ENCODE peak calls at places on chromosome 2, in four cellular contexts. Y, E, T and H are unnamed samples.

GRCh38 chr2:235728401-235729181 is 234.7 kb downstream of the AGAP1 start:
- DNase-seq in Y (no peak), E (no peak), T (no peak), H (no peak)

GRCh38 chr2:43934567-43934966 is 61.2 kb downstream of the LRPPRC start:
- DNase-seq in Y (no peak), E (no peak), T (no peak), H (no peak)

GRCh38 chr2:121519153-121519552 is 11.5 kb upstream of the RNU4ATAC start:
- DNase-seq in Y (no peak), E (no peak), T (no peak), H (no peak)

GRCh38 chr2:37866535-37866934 is 58.6 kb upstream of the RMDN2 start:
- DNase-seq in Y (no peak), E (no peak), T (no peak), H (no peak)

GRCh38 chr2:227706859-227707258 is 11.0 kb downstream of the SLC19A3 start:
- DNase-seq in Y (no peak), E (no peak), T (no peak), H (no peak)

GRCh38 chr2:201171259-201171814 is 11.6 kb upstream of the CASP10 start:
- DNase-seq in Y (no peak), E (no peak), T (no peak), H (no peak)

GRCh38 chr2:153548536-153548935 is 70.0 kb upstream of the RPRM start:
- DNase-seq in Y (no peak), E (no peak), T (no peak), H (no peak)

GRCh38 chr2:144983107-144983506 is 463.2 kb upstream of the ZEB2 start:
- DNase-seq in Y (no peak), E (no peak), T (no peak), H (no peak)

GRCh38 chr2:204535356-204535755 is 9.9 kb upstream of the PARD3B start:
- DNase-seq in Y (no peak), E (no peak), T (no peak), H (no peak)

GRCh38 chr2:133642831-133643230 is 74.6 kb upstream of the NCKAP5 start:
- DNase-seq in Y (no peak), E (no peak), T (no peak), H (no peak)

GRCh38 chr2:120509991-120510735 is 164.2 kb downstream of the INHBB start:
- DNase-seq in Y (no peak), E (no peak), T (no peak), H (no peak)

GRCh38 chr2:239222346-239223028 is 178.3 kb downstream of the HDAC4 start:
- DNase-seq in Y (no peak), E (no peak), T (no peak), H (no peak)

GRCh38 chr2:221808488-221808887 is 236.4 kb upstream of the EPHA4 start:
- DNase-seq in Y (no peak), E (no peak), T (no peak), H (no peak)

GRCh38 chr2:157790780-157791179 is 85.3 kb downstream of the ACVR1 start:
- DNase-seq in Y (no peak), E (no peak), T (no peak), H (no peak)

GRCh38 chr2:206996556-206997065 is 57.3 kb downstream of the CPO start:
- DNase-seq in Y (no peak), E (no peak), T (no peak), H (no peak)

GRCh38 chr2:206990335-206990734 is 51.0 kb downstream of the CPO start:
- DNase-seq in Y (no peak), E (no peak), T (no peak), H (no peak)

GRCh38 chr2:206993964-206994363 is 54.6 kb downstream of the CPO start:
- DNase-seq in Y (peak; percentile 55), E (no peak), T (no peak), H (no peak)

GRCh38 chr2:206989306-206989705 is 50.0 kb downstream of the CPO start:
- DNase-seq in Y (no peak), E (peak; percentile 35), T (peak; percentile 70), H (no peak)

GRCh38 chr2:206993512-206993911 is 54.2 kb downstream of the CPO start:
- DNase-seq in Y (no peak), E (no peak), T (no peak), H (no peak)
- TF ChIP-seq CTCF in Y (no peak), E (no peak), T (no peak), H (no peak)

GRCh38 chr2:241611062-241611461 is 25.9 kb downstream of the THAP4 start:
- DNase-seq in Y (no peak), E (no peak), T (no peak), H (no peak)

GRCh38 chr2:241612156-241613017 is 24.6 kb downstream of the THAP4 start:
- DNase-seq in Y (no peak), E (no peak), T (no peak), H (peak; percentile 43)

GRCh38 chr2:241608881-241609280 is 28.1 kb downstream of the THAP4 start:
- DNase-seq in Y (no peak), E (no peak), T (no peak), H (no peak)

GRCh38 chr2:241607162-241607885 is 29.6 kb downstream of the THAP4 start:
- DNase-seq in Y (no peak), E (no peak), T (no peak), H (no peak)

GRCh38 chr2:241609859-241610793 is 26.8 kb downstream of the THAP4 start:
- DNase-seq in Y (peak; percentile 72), E (peak; percentile 86), T (peak; percentile 96), H (peak; percentile 40)
- TF ChIP-seq CTCF in Y (peak; percentile 47), E (peak; percentile 82), T (peak; percentile 61), H (peak; percentile 27)

GRCh38 chr2:109511168-109511567 is 102.6 kb downstream of the SEPTIN10 start:
- DNase-seq in Y (no peak), E (no peak), T (no peak), H (no peak)
- TF ChIP-seq CTCF in Y (no peak), E (no peak), T (no peak), H (no peak)

GRCh38 chr2:55511508-55512124 is 7.9 kb upstream of the CFAP36 start:
- DNase-seq in Y (no peak), E (no peak), T (no peak), H (no peak)
- TF ChIP-seq CTCF in Y (no peak), E (peak; percentile 10), T (peak; percentile 29), H (peak; percentile 63)

GRCh38 chr2:16725549-16725948 is 59.9 kb upstream of the CYRIA start:
- DNase-seq in Y (no peak), E (no peak), T (no peak), H (no peak)

GRCh38 chr2:16726577-16726976 is 60.9 kb upstream of the CYRIA start:
- DNase-seq in Y (no peak), E (no peak), T (no peak), H (no peak)

GRCh38 chr2:16728742-16729141 is 63.1 kb upstream of the CYRIA start:
- DNase-seq in Y (no peak), E (no peak), T (no peak), H (no peak)

GRCh38 chr2:16726147-16726546 is 60.5 kb upstream of the CYRIA start:
- DNase-seq in Y (no peak), E (no peak), T (no peak), H (no peak)

GRCh38 chr2:16727256-16727655 is 61.6 kb upstream of the CYRIA start:
- DNase-seq in Y (no peak), E (no peak), T (no peak), H (no peak)
- TF ChIP-seq CTCF in Y (no peak), E (no peak), T (peak; percentile 19), H (no peak)

DNA sequence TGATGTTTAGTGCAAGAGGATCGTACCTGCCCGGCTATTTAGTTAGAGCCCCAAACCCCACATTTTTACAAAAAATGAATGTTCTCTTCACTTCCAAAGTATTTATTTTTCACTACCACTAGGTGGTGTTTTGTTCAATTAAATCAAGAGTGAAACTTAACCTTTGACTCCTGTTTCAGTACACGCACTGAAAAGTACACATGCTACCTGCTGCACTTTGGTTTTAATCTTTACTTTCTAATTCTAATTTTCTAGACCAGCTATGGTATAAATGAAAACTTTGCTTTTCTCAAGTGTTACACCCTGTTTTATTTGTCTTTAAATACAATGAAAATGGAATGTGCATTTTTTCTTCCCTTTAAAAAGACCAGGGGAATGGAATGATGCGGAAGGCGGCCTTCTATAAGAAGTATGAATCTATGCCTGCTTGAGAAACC is 31.4 kb upstream of the CHN1 start:
- DNase-seq in Y (no peak), E (no peak), T (no peak), H (no peak)
- TF ChIP-seq CTCF in Y (peak; percentile 22), E (peak; percentile 55), T (peak; percentile 47), H (peak; percentile 24)

DNA sequence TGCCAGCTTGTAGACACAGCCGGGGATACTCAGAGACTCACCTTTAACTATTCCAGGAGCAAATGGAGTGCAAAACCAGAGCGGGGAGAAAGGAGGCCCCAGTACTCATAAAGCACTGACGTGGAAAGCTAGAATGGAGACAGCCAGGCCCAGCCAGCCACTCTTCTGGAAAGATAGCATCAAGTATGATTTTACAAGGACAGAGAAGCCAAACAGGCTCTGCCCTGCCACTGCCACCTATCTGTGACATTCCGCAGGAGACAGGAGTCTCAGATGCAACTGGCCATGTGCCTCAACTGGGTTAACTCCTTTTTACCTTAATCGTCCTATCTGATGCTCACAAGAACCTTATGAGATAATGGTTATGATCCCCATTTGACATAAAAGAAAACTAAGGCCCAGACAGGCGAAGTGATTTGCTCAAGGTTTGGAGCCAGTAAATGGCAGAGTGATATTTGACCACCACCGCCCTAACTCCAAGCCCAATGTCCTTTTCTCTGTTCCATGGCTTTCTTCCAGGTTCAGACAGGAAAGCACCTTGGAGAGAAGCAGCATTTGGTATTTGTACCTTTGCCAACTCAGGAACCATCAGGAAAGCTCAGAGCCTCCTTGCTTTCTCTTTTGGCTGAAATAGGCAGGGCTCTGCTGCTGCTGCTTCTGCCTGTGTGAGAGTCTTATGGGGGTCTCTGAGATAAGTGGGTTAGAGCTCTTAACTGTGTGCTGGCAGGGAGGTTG is 15.6 kb downstream of the KIF3C start:
- DNase-seq in Y (peak; percentile 68), E (no peak), T (no peak), H (no peak)
- TF ChIP-seq CTCF in Y (peak; percentile 52), E (no peak), T (no peak), H (no peak)

GRCh38 chr2:46913471-46914381 is 1.9 kb downstream of the MCFD2 start:
- DNase-seq in Y (no peak), E (peak; percentile 69), T (no peak), H (no peak)
- TF ChIP-seq CTCF in Y (no peak), E (no peak), T (no peak), H (no peak)